ENCODE peak calls at places on chromosomes 4 and X, in eight cellular contexts. B is RKO, X is psoas muscle, P is GDM1, I is nucleus accumbens, D is NCI-H748 treated with DMSO at 0.1 percent for 48 hours, M is posterior cingulate gyrus, S is retina. Z is an unnamed sample.

GRCh38 chrX:51891821-51892551 is 1.4 kb upstream of the MAGED1 start:
- DNase-seq in D (peak; percentile 24), B (no peak), S (peak; percentile 65), M (no peak), P (no peak), X (peak; percentile 67), I (no peak), Z (no peak)

GRCh38 chrX:16033336-16033735 is 90.0 kb upstream of the GRPR start:
- DNase-seq in X (no peak), M (no peak), S (no peak), D (no peak), P (no peak), B (no peak), I (no peak), Z (no peak)

GRCh38 chr4:169791527-169792156 is 33.9 kb upstream of the HPF1 start:
- DNase-seq in S (peak; percentile 85), M (peak; percentile 28), X (peak; percentile 53), D (peak; percentile 33), B (peak; percentile 80), I (peak; percentile 26), P (peak; percentile 54), Z (no peak)

GRCh38 chr4:168098257-168098717 is 6.0 kb downstream of the ANXA10 start:
- DNase-seq in S (no peak), P (no peak), B (peak; percentile 39), X (no peak), I (no peak), D (no peak), M (no peak), Z (no peak)

GRCh38 chr4:121728066-121728465 is 31.3 kb upstream of the ANXA5 start:
- DNase-seq in P (no peak), I (no peak), X (no peak), M (no peak), B (no peak), S (no peak), D (no peak), Z (no peak)

GRCh38 chrX:13473666-13474516 is 95.5 kb upstream of the EGFL6 start:
- DNase-seq in B (no peak), S (no peak), P (no peak), M (no peak), X (no peak), I (no peak), D (no peak), Z (no peak)

GRCh38 chrX:48769230-48769629 is 7.7 kb downstream of the GLOD5 start:
- DNase-seq in P (no peak), X (no peak), B (no peak), S (no peak), M (no peak), I (no peak), D (no peak), Z (no peak)

GRCh38 chr4:17762705-17763104 is 18.7 kb downstream of the FAM184B start:
- DNase-seq in P (no peak), S (no peak), D (no peak), B (peak; percentile 44), I (no peak), X (no peak), M (no peak), Z (no peak)

Z was measured in CMK.